ENCODE peak calls at places on chromosome 2, in seven cellular contexts. R is ELF-1; T is posterior cingulate gyrus; D is T-helper 2 cell; H is stimulated activated naive CD4-positive, alpha-beta T cell; Z is Caco-2; P is C1 segment of cervical spinal cord. Y is an unnamed sample.

GRCh38 chr2:36800381-36800780 is 103.9 kb downstream of the VIT start:
- DNase-seq in R (no peak), T (peak), D (peak), H (no peak), Z (no peak), P (no peak), Y (no peak)

GRCh38 chr2:112181571-112182290 is 43.5 kb downstream of the FBLN7 start:
- DNase-seq in R (peak), T (no peak), D (peak), H (peak), Z (peak), P (no peak), Y (peak)

GRCh38 chr2:28135324-28135723 is 244.8 kb downstream of the BABAM2 start:
- DNase-seq in R (no peak), T (no peak), D (no peak), H (no peak), Z (no peak), P (no peak), Y (no peak)

GRCh38 chr2:221517362-221518121 is 54.6 kb downstream of the EPHA4 start:
- DNase-seq in R (no peak), T (no peak), D (peak), H (peak), Z (no peak), P (no peak), Y (peak)

GRCh38 chr2:20560891-20561702 is 89.8 kb downstream of the HS1BP3 start:
- DNase-seq in R (peak), T (no peak), D (no peak), H (no peak), Z (no peak), P (no peak), Y (no peak)

GRCh38 chr2:128307595-128307994 is 11.1 kb downstream of the HS6ST1 start:
- DNase-seq in R (no peak), T (peak), D (no peak), H (no peak), Z (no peak), P (no peak), Y (no peak)

GRCh38 chr2:147925886-147926285 is 81.1 kb downstream of the ACVR2A start:
- DNase-seq in R (no peak), T (no peak), D (no peak), H (peak), Z (no peak), P (no peak), Y (no peak)

GRCh38 chr2:182055993-182056392 is 70.3 kb downstream of the PPP1R1C start:
- DNase-seq in R (no peak), T (no peak), D (no peak), H (no peak), Z (no peak), P (no peak), Y (no peak)

GRCh38 chr2:120108049-120108448 is 95.2 kb downstream of the EPB41L5 start:
- DNase-seq in R (no peak), T (no peak), D (no peak), H (no peak), Z (no peak), P (no peak), Y (no peak)

GRCh38 chr2:29202819-29203495 is 87.7 kb downstream of the CLIP4 start:
- DNase-seq in R (no peak), T (no peak), D (no peak), H (no peak), Z (no peak), P (no peak), Y (no peak)

GRCh38 chr2:226548706-226549105 is 250.9 kb downstream of the IRS1 start:
- DNase-seq in R (no peak), T (no peak), D (no peak), H (no peak), Z (no peak), P (no peak), Y (no peak)

GRCh38 chr2:9071032-9071431 is 67.5 kb upstream of the MBOAT2 start:
- DNase-seq in R (peak), T (no peak), D (no peak), H (no peak), Z (peak), P (no peak), Y (no peak)

GRCh38 chr2:111919794-111920608 is 21.6 kb downstream of the MERTK start:
- DNase-seq in R (no peak), T (peak), D (no peak), H (no peak), Z (peak), P (peak), Y (no peak)

GRCh38 chr2:46643493-46643892 is 164.1 kb downstream of the TMEM247 start:
- DNase-seq in R (no peak), T (no peak), D (no peak), H (no peak), Z (no peak), P (no peak), Y (no peak)

GRCh38 chr2:68156419-68156818 is 1.3 kb upstream of the PNO1 start:
- DNase-seq in R (no peak), T (no peak), D (no peak), H (no peak), Z (no peak), P (no peak), Y (no peak)

GRCh38 chr2:23280401-23280800 is 104.6 kb upstream of the KLHL29 start:
- DNase-seq in R (peak), T (no peak), D (no peak), H (no peak), Z (no peak), P (no peak), Y (no peak)

GRCh38 chr2:29336741-29337340 is 221.6 kb downstream of the CLIP4 start:
- DNase-seq in R (no peak), T (no peak), D (no peak), H (no peak), Z (no peak), P (no peak), Y (no peak)

GRCh38 chr2:224833986-224834385 is 117.8 kb upstream of the CCDC195 start:
- DNase-seq in R (no peak), T (no peak), D (no peak), H (no peak), Z (no peak), P (no peak), Y (no peak)

GRCh38 chr2:237149425-237149824 is 63.7 kb downstream of the COPS8 start:
- DNase-seq in R (no peak), T (no peak), D (no peak), H (no peak), Z (no peak), P (no peak), Y (no peak)

GRCh38 chr2:46812381-46813024 is 103.1 kb downstream of the MCFD2 start:
- DNase-seq in R (no peak), T (peak), D (no peak), H (no peak), Z (no peak), P (no peak), Y (no peak)

GRCh38 chr2:180324191-180324590 is 317.1 kb upstream of the CWC22 start:
- DNase-seq in R (no peak), T (no peak), D (no peak), H (no peak), Z (no peak), P (no peak), Y (no peak)

GRCh38 chr2:219634951-219635751 is 7.7 kb downstream of the SLC4A3 start:
- DNase-seq in R (no peak), T (no peak), D (no peak), H (no peak), Z (no peak), P (no peak), Y (no peak)

GRCh38 chr2:17813015-17813741 is 3.1 kb upstream of the MSGN1 start:
- DNase-seq in R (no peak), T (no peak), D (no peak), H (no peak), Z (no peak), P (no peak), Y (no peak)

GRCh38 chr2:241051578-241052487 is 50.3 kb downstream of the MTERF4 start:
- DNase-seq in R (no peak), T (no peak), D (no peak), H (no peak), Z (no peak), P (no peak), Y (no peak)

GRCh38 chr2:15427987-15428386 is 133.1 kb downstream of the NBAS start:
- DNase-seq in R (no peak), T (no peak), D (no peak), H (no peak), Z (no peak), P (no peak), Y (no peak)

GRCh38 chr2:127645395-127646291 is at the start of gene GPR17:
- DNase-seq in R (no peak), T (peak), D (no peak), H (no peak), Z (no peak), P (peak), Y (no peak)

GRCh38 chr2:181546086-181546485 is 88.9 kb downstream of the ITGA4 start:
- DNase-seq in R (no peak), T (no peak), D (no peak), H (no peak), Z (no peak), P (no peak), Y (no peak)

GRCh38 chr2:219168932-219169331 is 897 bp downstream of the SLC23A3 start:
- DNase-seq in R (no peak), T (no peak), D (no peak), H (no peak), Z (no peak), P (no peak), Y (no peak)

GRCh38 chr2:9256147-9256546 is 49.5 kb downstream of the ASAP2 start:
- DNase-seq in R (no peak), T (no peak), D (no peak), H (no peak), Z (no peak), P (no peak), Y (no peak)

GRCh38 chr2:214782671-214783070 is 26.8 kb downstream of the BARD1 start:
- DNase-seq in R (no peak), T (no peak), D (no peak), H (no peak), Z (no peak), P (no peak), Y (no peak)

GRCh38 chr2:140604788-140605187 is 1526.0 kb downstream of the LRP1B start:
- DNase-seq in R (no peak), T (no peak), D (no peak), H (no peak), Z (no peak), P (no peak), Y (no peak)

Y was measured in T-helper 9 cell.